ENCODE peak calls at places on chromosomes 2 and 18, in four cellular contexts. W, C, U and N are unnamed samples.

GRCh38 chr2:100107911-100108647 is 34.3 kb downstream of the AFF3 start:
- DNase-seq in W (no peak), C (no peak), U (no peak), N (no peak)

GRCh38 chr2:43415582-43415981 is 180.3 kb downstream of the THADA start:
- DNase-seq in W (no peak), C (no peak), U (no peak), N (no peak)

GRCh38 chr2:226031078-226031937 is 631.8 kb downstream of the NYAP2 start:
- DNase-seq in W (peak; percentile 61), C (peak; percentile 65), U (peak; percentile 79), N (peak; percentile 59)

GRCh38 chr2:176093145-176093888 is 796 bp downstream of the HOXD13 start:
- DNase-seq in W (peak; percentile 55), C (peak; percentile 25), U (no peak), N (no peak)

GRCh38 chr2:9474361-9475117 is at the start of gene IAH1:
- DNase-seq in W (peak; percentile 55), C (peak; percentile 53), U (peak; percentile 40), N (peak; percentile 47)

GRCh38 chr2:88832992-88833389 is 141.5 kb downstream of the RPIA start:
- DNase-seq in W (no peak), C (no peak), U (no peak), N (no peak)

GRCh38 chr2:233928594-233929351 is 11.6 kb downstream of the TRPM8 start:
- DNase-seq in W (no peak), C (peak; percentile 56), U (peak; percentile 42), N (peak; percentile 7)

GRCh38 chr2:23200056-23200455 is 184.9 kb upstream of the KLHL29 start:
- DNase-seq in W (no peak), C (no peak), U (no peak), N (no peak)

GRCh38 chr2:102070058-102070642 is 72.4 kb upstream of the IL1R1 start:
- DNase-seq in W (peak; percentile 80), C (no peak), U (peak; percentile 96), N (peak; percentile 89)

GRCh38 chr18:22710628-22711380 is 222.3 kb upstream of the RBBP8 start:
- DNase-seq in W (no peak), C (peak; percentile 61), U (peak; percentile 66), N (peak; percentile 20)

DNA sequence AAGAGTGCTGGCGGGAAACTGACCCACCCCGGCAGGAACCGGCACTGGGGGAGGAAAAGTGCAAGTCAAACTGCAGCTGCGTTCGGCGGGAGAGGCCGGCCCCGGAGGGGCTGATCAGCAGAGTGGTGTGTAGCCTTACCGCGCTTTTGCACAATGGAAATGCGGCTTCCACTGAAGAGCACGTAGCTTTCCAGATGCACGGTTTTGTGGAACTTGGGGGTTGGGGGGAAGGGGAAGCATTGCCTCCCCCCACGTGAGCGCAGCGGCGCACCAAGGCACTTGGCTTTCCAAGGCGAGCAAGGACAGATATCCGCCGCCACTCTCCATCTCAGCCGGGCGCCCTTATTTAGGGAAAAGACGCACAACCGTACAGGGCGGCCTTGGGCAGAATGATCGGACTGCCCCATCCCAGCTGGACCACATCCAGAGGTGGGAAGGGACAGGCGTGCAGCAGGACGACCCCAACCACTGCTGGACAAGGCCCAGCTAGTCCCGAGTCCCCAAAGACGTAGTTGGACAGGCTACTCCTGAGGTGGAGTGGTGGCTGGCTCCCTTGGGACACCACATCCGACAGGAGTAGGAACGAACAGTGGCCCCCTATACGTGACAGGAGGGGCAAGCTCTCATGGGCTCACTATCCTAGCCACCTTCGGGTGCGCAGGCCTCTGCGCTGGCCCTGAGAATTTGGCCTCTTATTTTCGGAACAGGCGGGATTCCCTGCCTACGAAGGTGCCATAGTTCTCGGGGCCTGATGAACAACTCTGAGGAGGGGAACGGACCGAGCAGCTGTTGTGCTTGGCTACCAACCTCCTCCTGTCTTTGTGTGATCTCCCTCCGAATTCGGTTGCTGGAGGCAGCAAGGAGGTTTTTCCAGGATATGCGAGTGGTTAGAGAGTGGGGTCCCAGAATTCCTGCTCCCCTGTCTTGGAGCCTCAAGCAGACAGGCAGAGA is 2.4 kb downstream of the FEV start:
- DNase-seq in W (no peak), C (no peak), U (no peak), N (no peak)
- H3K4me3 ChIP-seq in W (no peak overlapping the region), C (no peak overlapping the region), U (no peak overlapping the region), N (no peak overlapping the region)

GRCh38 chr2:75287624-75288313 is 88.4 kb upstream of the TACR1 start:
- DNase-seq in W (no peak), C (no peak), U (no peak), N (no peak)

GRCh38 chr2:75288760-75289159 is 89.4 kb upstream of the TACR1 start:
- DNase-seq in W (no peak), C (no peak), U (no peak), N (no peak)

GRCh38 chr2:75292826-75293225 is 93.5 kb upstream of the TACR1 start:
- DNase-seq in W (peak; percentile 55), C (peak; percentile 88), U (peak; percentile 68), N (peak; percentile 43)

GRCh38 chr2:75289771-75290170 is 90.5 kb upstream of the TACR1 start:
- DNase-seq in W (peak; percentile 33), C (no peak), U (no peak), N (peak; percentile 42)

DNA sequence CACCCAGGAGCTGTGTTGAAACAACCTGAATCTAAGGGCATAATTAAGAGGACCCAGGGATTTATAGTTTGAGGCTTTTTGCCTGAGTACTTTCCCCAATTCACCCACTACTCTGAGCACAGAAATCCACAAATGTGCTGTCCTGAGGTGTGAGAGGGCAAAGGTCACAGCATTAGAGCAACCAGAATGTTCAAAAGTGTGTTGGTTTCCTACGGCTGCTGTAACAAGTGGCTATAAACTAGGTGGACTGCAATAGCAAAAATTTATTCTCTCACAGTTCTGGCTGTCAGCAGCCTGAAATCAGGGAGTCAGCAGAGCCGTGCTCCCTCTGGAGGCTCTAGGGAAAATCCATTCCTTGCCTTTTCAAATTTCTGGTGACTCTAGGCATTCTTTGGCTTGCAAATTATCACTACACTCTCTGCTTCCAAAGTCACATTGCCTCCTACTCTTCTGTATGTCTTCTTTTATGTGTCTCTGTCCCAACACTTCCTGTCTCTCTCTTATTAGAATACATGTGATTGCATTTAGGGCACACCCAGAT is 91.3 kb upstream of the TACR1 start:
- DNase-seq in W (peak; percentile 34), C (no peak), U (peak; percentile 50), N (peak; percentile 44)
- TF ChIP-seq CTCF in W (peak; percentile 62), C (peak; percentile 35), U (peak; percentile 63), N (peak; percentile 65)

GRCh38 chr2:196987654-196988364 is 61.3 kb upstream of the PGAP1 start:
- DNase-seq in W (peak; percentile 93), C (peak; percentile 95), U (peak; percentile 98), N (peak; percentile 93)

GRCh38 chr2:196983934-196984333 is 57.4 kb upstream of the PGAP1 start:
- DNase-seq in W (peak; percentile 67), C (no peak), U (peak; percentile 68), N (peak; percentile 78)

GRCh38 chr2:196984888-196985287 is 58.4 kb upstream of the PGAP1 start:
- DNase-seq in W (no peak), C (no peak), U (no peak), N (no peak)

GRCh38 chr2:196987298-196987653 is 60.8 kb upstream of the PGAP1 start:
- DNase-seq in W (no peak), C (no peak), U (peak; percentile 57), N (no peak)

DNA sequence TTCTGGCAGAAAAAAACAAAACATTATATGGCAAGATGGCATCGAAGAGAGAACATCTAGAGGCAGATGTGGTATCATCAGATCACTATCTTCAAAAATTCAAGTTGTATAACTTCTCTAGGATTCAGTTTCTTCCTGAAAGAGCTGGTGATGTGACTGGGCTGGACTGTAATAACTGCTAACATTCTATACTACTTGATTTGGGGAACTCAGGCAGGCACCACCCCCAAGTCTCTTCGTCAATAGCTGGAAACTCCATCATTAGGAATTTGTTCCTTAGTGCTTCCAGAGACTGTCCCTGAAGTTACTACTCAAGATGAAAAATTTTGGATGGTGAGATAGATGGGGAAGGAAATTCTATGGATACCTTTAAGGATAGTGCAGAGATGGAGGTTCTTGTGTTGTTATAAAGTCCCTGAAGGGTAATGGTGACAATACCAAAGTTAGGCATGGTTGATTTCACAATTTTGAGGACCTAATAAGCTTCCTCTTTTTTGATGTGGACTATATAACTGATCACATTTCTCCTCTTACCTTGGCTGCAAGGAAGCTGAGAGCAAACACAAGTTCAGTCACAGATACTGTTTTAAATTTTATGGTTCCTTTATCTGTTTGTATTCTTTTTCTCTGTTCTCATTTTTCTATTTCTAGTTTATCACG is 59.1 kb upstream of the PGAP1 start:
- DNase-seq in W (no peak), C (no peak), U (no peak), N (no peak)
- H3K4me3 ChIP-seq in W (no peak overlapping the region), C (no peak overlapping the region), U (no peak overlapping the region), N (no peak overlapping the region)

GRCh38 chr2:192286093-192286701 is 91.5 kb upstream of the TMEFF2 start:
- DNase-seq in W (peak; percentile 37), C (peak; percentile 66), U (peak; percentile 82), N (peak; percentile 45)
- TF ChIP-seq CTCF in W (peak; percentile 55), C (peak; percentile 77), U (peak; percentile 79), N (peak; percentile 66)

DNA sequence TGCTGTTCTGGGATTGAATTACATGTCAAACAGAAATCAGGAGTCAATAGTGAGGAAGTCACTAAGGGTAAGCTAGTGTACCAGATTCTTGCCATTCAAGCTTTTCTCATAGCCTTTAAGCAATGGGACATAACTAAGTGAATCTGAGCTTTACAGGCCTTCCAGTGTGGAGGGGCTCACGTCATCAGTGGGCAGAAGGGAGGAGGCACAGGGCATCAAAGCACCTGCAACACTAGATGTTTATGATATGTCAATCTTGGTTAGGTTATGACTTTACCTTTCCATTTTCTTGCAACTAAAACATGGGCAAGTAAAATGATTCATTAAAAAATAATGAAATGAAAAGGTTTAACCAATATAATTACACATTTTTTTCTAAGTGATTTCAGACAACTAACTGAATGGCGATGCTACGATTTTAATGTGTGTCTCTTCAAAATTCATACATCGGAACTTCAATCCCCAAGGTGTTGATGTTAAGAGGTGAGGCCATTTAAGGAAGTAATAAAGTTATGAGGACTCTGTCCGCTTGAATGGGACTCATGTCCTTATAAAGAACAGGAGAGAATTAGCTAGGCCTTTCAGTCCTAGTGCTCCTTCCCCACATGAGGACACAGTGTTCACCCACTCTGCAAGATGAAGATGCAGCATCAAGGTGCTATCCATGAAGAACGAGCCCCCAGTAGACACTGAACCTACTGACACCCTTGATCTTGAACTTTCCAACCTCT is 1169.2 kb upstream of the NXPH2 start:
- DNase-seq in W (no peak), C (no peak), U (no peak), N (no peak)
- H3K4me3 ChIP-seq in W (no peak overlapping the region), C (no peak overlapping the region), U (no peak overlapping the region), N (no peak overlapping the region)

DNA sequence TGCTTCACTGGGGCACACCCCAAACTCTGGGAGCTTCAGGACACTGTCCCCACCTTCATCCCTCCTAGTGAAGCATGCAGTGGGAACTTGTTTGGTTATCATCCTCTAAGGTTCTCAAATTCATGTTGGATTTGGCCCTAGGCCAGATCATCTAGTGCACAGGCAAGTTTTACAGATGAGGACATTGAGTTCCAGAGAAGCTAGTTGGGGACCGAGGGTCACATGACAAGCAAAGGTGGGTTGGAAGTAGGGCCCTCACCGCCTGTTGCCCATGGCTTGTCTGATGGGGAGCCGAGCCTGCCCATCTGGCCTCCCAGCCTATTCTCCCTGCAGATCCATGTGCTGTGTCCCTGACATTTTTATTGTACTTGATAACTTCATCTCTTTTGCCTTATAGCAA is 2.8 kb downstream of the PRKCE start:
- DNase-seq in W (no peak), C (no peak), U (no peak), N (no peak)
- TF ChIP-seq CTCF in W (no peak), C (no peak), U (no peak), N (no peak)

GRCh38 chr2:46311651-46312223 is 14.5 kb downstream of the EPAS1 start:
- DNase-seq in W (no peak), C (no peak), U (no peak), N (no peak)
- H3K4me3 ChIP-seq in W (no peak overlapping the region), C (no peak overlapping the region), U (no peak overlapping the region), N (no peak overlapping the region)